ENCODE peak calls at places on chromosomes 2 and 18, in eight cellular contexts. One of them, this sample, is unnamed.

GRCh38 chr18:75130591-75131274 is 78.2 kb downstream of the PTGR3 start:
- DNase-seq in GM23338: no peak
- DNase-seq in K562: no peak
- DNase-seq in stomach: no peak
- DNase-seq in GM12878: no peak
- DNase-seq in prostate gland: no peak
- DNase-seq in upper lobe of left lung: peak; percentile 45
- DNase-seq in sigmoid colon: no peak
- DNase-seq in this sample: peak; percentile 32

GRCh38 chr2:160207804-160208661 is 8.0 kb upstream of the ITGB6 start:
- DNase-seq in GM23338: no peak
- DNase-seq in K562: no peak
- DNase-seq in stomach: peak; percentile 82
- DNase-seq in GM12878: peak; percentile 26
- DNase-seq in prostate gland: peak; percentile 47
- DNase-seq in upper lobe of left lung: no peak
- DNase-seq in sigmoid colon: peak; percentile 85
- DNase-seq in this sample: peak; percentile 82

GRCh38 chr2:98912221-98912851 is 23.7 kb downstream of the CRACDL start:
- DNase-seq in GM23338: no peak
- DNase-seq in K562: no peak
- DNase-seq in stomach: peak; percentile 66
- DNase-seq in GM12878: no peak
- DNase-seq in prostate gland: no peak
- DNase-seq in upper lobe of left lung: peak; percentile 52
- DNase-seq in sigmoid colon: peak; percentile 65
- DNase-seq in this sample: peak; percentile 66

GRCh38 chr2:104033399-104033798 is 820.5 kb upstream of the POU3F3 start:
- DNase-seq in GM23338: peak; percentile 73
- DNase-seq in K562: no peak
- DNase-seq in stomach: no peak
- DNase-seq in GM12878: no peak
- DNase-seq in prostate gland: no peak
- DNase-seq in upper lobe of left lung: no peak
- DNase-seq in sigmoid colon: no peak
- DNase-seq in this sample: no peak

GRCh38 chr2:233811732-233812131 is 33.6 kb downstream of the MROH2A start:
- DNase-seq in GM23338: no peak
- DNase-seq in K562: no peak
- DNase-seq in stomach: peak; percentile 10
- DNase-seq in GM12878: no peak
- DNase-seq in prostate gland: no peak
- DNase-seq in upper lobe of left lung: no peak
- DNase-seq in sigmoid colon: peak; percentile 37
- DNase-seq in this sample: peak; percentile 38

GRCh38 chr2:33336036-33336625 is 140.3 kb upstream of the RASGRP3 start:
- DNase-seq in GM23338: no peak
- DNase-seq in K562: no peak
- DNase-seq in stomach: no peak
- DNase-seq in GM12878: no peak
- DNase-seq in prostate gland: no peak
- DNase-seq in upper lobe of left lung: no peak
- DNase-seq in sigmoid colon: no peak
- DNase-seq in this sample: no peak

GRCh38 chr2:217331577-217332139 is 471.8 kb upstream of the TNP1 start:
- DNase-seq in GM23338: peak; percentile 21
- DNase-seq in K562: no peak
- DNase-seq in stomach: peak; percentile 36
- DNase-seq in GM12878: no peak
- DNase-seq in prostate gland: peak; percentile 26
- DNase-seq in upper lobe of left lung: no peak
- DNase-seq in sigmoid colon: no peak
- DNase-seq in this sample: no peak

GRCh38 chr2:75729861-75730260 is 19.1 kb upstream of the GCFC2 start:
- DNase-seq in GM23338: peak; percentile 28
- DNase-seq in K562: no peak
- DNase-seq in stomach: no peak
- DNase-seq in GM12878: no peak
- DNase-seq in prostate gland: no peak
- DNase-seq in upper lobe of left lung: no peak
- DNase-seq in sigmoid colon: no peak
- DNase-seq in this sample: no peak

GRCh38 chr2:213125646-213126347 is 25.6 kb downstream of the IKZF2 start:
- DNase-seq in GM23338: no peak
- DNase-seq in K562: no peak
- DNase-seq in stomach: no peak
- DNase-seq in GM12878: no peak
- DNase-seq in prostate gland: no peak
- DNase-seq in upper lobe of left lung: no peak
- DNase-seq in sigmoid colon: no peak
- DNase-seq in this sample: no peak

GRCh38 chr2:31240406-31241365 is 6.7 kb downstream of the EHD3 start:
- DNase-seq in GM23338: no peak
- DNase-seq in K562: no peak
- DNase-seq in stomach: no peak
- DNase-seq in GM12878: no peak
- DNase-seq in prostate gland: no peak
- DNase-seq in upper lobe of left lung: no peak
- DNase-seq in sigmoid colon: no peak
- DNase-seq in this sample: no peak

GRCh38 chr2:10355471-10356458 is 53.1 kb downstream of the HPCAL1 start:
- DNase-seq in GM23338: no peak
- DNase-seq in K562: no peak
- DNase-seq in stomach: no peak
- DNase-seq in GM12878: no peak
- DNase-seq in prostate gland: no peak
- DNase-seq in upper lobe of left lung: no peak
- DNase-seq in sigmoid colon: no peak
- DNase-seq in this sample: no peak

GRCh38 chr2:11389551-11390528 is 45.4 kb upstream of the ROCK2 start:
- DNase-seq in GM23338: no peak
- DNase-seq in K562: no peak
- DNase-seq in stomach: peak; percentile 77
- DNase-seq in GM12878: no peak
- DNase-seq in prostate gland: peak; percentile 72
- DNase-seq in upper lobe of left lung: no peak
- DNase-seq in sigmoid colon: no peak
- DNase-seq in this sample: no peak

GRCh38 chr2:9196637-9197036 is 10.0 kb upstream of the ASAP2 start:
- DNase-seq in GM23338: no peak
- DNase-seq in K562: no peak
- DNase-seq in stomach: no peak
- DNase-seq in GM12878: no peak
- DNase-seq in prostate gland: no peak
- DNase-seq in upper lobe of left lung: no peak
- DNase-seq in sigmoid colon: no peak
- DNase-seq in this sample: no peak

GRCh38 chr2:11187083-11187619 is 31.9 kb downstream of the SLC66A3 start:
- DNase-seq in GM23338: no peak
- DNase-seq in K562: no peak
- DNase-seq in stomach: no peak
- DNase-seq in GM12878: no peak
- DNase-seq in prostate gland: no peak
- DNase-seq in upper lobe of left lung: no peak
- DNase-seq in sigmoid colon: no peak
- DNase-seq in this sample: no peak

GRCh38 chr2:198657520-198658121 is 800.1 kb downstream of the SATB2 start:
- DNase-seq in GM23338: peak; percentile 77
- DNase-seq in K562: peak; percentile 1
- DNase-seq in stomach: no peak
- DNase-seq in GM12878: no peak
- DNase-seq in prostate gland: no peak
- DNase-seq in upper lobe of left lung: no peak
- DNase-seq in sigmoid colon: no peak
- DNase-seq in this sample: no peak

GRCh38 chr18:3852321-3852720 is 402.3 kb downstream of the TGIF1 start:
- DNase-seq in GM23338: peak; percentile 63
- DNase-seq in K562: no peak
- DNase-seq in stomach: no peak
- DNase-seq in GM12878: no peak
- DNase-seq in prostate gland: no peak
- DNase-seq in upper lobe of left lung: no peak
- DNase-seq in sigmoid colon: no peak
- DNase-seq in this sample: no peak

GRCh38 chr2:127526940-127527804 is 883 bp upstream of the IWS1 start:
- DNase-seq in GM23338: peak; percentile 24
- DNase-seq in K562: peak; percentile 43
- DNase-seq in stomach: no peak
- DNase-seq in GM12878: no peak
- DNase-seq in prostate gland: peak; percentile 71
- DNase-seq in upper lobe of left lung: no peak
- DNase-seq in sigmoid colon: no peak
- DNase-seq in this sample: no peak

GRCh38 chr2:127525692-127526141 is 572 bp downstream of the IWS1 start:
- DNase-seq in GM23338: peak; percentile 57
- DNase-seq in K562: peak; percentile 23
- DNase-seq in stomach: no peak
- DNase-seq in GM12878: no peak
- DNase-seq in prostate gland: no peak
- DNase-seq in upper lobe of left lung: no peak
- DNase-seq in sigmoid colon: no peak
- DNase-seq in this sample: no peak

GRCh38 chr2:127523269-127523930 is 2.9 kb downstream of the IWS1 start:
- DNase-seq in GM23338: no peak
- DNase-seq in K562: no peak
- DNase-seq in stomach: no peak
- DNase-seq in GM12878: no peak
- DNase-seq in prostate gland: no peak
- DNase-seq in upper lobe of left lung: no peak
- DNase-seq in sigmoid colon: no peak
- DNase-seq in this sample: no peak

GRCh38 chr2:127528487-127528886 is 2.2 kb upstream of the IWS1 start:
- DNase-seq in GM23338: peak; percentile 27
- DNase-seq in K562: no peak
- DNase-seq in stomach: no peak
- DNase-seq in GM12878: no peak
- DNase-seq in prostate gland: no peak
- DNase-seq in upper lobe of left lung: no peak
- DNase-seq in sigmoid colon: no peak
- DNase-seq in this sample: no peak

GRCh38 chr2:127526142-127526939 is at the start of gene IWS1:
- DNase-seq in GM23338: peak; percentile 99
- DNase-seq in K562: peak; percentile 95
- DNase-seq in stomach: peak; percentile 95
- DNase-seq in GM12878: peak; percentile 88
- DNase-seq in prostate gland: peak; percentile 96
- DNase-seq in upper lobe of left lung: peak; percentile 97
- DNase-seq in sigmoid colon: peak; percentile 98
- DNase-seq in this sample: peak; percentile 97
- TF ChIP-seq CTCF in GM23338: peak; percentile 27
- TF ChIP-seq CTCF in K562: peak; percentile 27
- TF ChIP-seq CTCF in stomach: no peak
- TF ChIP-seq CTCF in GM12878: peak; percentile 3
- TF ChIP-seq CTCF in prostate gland: peak; percentile 58
- TF ChIP-seq CTCF in upper lobe of left lung: peak; percentile 82
- TF ChIP-seq CTCF in sigmoid colon: no peak
- TF ChIP-seq CTCF in this sample: peak; percentile 47

GRCh38 chr18:59270689-59271257 is 2.5 kb downstream of the RAX start:
- DNase-seq in GM23338: peak; percentile 17
- DNase-seq in K562: no peak
- DNase-seq in stomach: no peak
- DNase-seq in GM12878: no peak
- DNase-seq in prostate gland: no peak
- DNase-seq in upper lobe of left lung: no peak
- DNase-seq in sigmoid colon: no peak
- DNase-seq in this sample: peak; percentile 18
- H3K4me1 ChIP-seq in GM23338: peaks cover 71% of the 10 kb centered on the region
- H3K4me1 ChIP-seq in K562: no peaks in the 10 kb centered on the region
- H3K4me1 ChIP-seq in stomach: peaks cover 32% of the 10 kb centered on the region
- H3K4me1 ChIP-seq in GM12878: no peaks in the 10 kb centered on the region
- H3K4me1 ChIP-seq in prostate gland: no peaks in the 10 kb centered on the region
- H3K4me1 ChIP-seq in upper lobe of left lung: peaks cover 37% of the 10 kb centered on the region
- H3K4me1 ChIP-seq in sigmoid colon: peaks cover 47% of the 10 kb centered on the region
- H3K4me1 ChIP-seq in this sample: peaks cover 10% of the 10 kb centered on the region

DNA sequence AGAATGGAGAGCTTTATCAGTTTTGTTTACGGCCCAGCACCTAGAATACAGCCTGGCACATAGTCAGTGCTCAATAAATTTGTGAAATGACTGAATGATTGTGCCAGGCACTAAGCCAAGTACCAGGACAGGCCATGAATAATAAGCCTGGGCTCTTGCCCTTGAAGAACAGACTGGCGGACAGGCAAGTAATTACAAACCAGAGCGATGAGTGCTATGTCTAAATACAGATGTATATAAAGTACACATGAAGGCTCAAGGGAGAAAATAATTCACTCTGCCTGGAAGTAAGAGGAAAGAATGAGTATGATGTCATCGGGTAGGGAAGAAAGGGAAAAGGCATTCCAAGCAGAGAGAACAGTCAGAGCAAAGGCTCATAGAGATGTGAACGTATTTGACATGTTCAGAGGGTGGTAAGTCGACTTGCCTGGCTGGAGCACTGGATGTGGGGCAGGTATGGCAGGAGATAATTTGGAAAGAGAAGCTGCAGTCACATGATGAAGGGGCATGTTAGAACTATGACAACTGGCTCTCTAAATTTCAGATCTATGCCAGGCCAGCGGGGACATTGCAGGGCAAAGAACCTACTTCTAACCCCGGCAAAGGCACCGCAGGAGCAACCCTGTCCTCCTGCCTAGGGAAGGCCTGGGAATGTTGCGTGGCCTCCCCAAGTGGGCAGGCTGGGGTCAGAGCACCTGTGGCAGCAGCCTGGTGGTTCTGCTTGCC is 119.1 kb upstream of the STPG4 start:
- DNase-seq in GM23338: no peak
- DNase-seq in K562: no peak
- DNase-seq in stomach: no peak
- DNase-seq in GM12878: no peak
- DNase-seq in prostate gland: no peak
- DNase-seq in upper lobe of left lung: no peak
- DNase-seq in sigmoid colon: no peak
- DNase-seq in this sample: no peak
- TF ChIP-seq POLR2AphosphoS5 in GM23338: no peak
- TF ChIP-seq POLR2AphosphoS5 in K562: no peak
- TF ChIP-seq POLR2AphosphoS5 in stomach: peak; percentile 39
- TF ChIP-seq POLR2AphosphoS5 in GM12878: no peak
- TF ChIP-seq POLR2AphosphoS5 in prostate gland: no peak
- TF ChIP-seq POLR2AphosphoS5 in upper lobe of left lung: no peak
- TF ChIP-seq POLR2AphosphoS5 in sigmoid colon: no peak
- TF ChIP-seq POLR2AphosphoS5 in this sample: no peak

DNA sequence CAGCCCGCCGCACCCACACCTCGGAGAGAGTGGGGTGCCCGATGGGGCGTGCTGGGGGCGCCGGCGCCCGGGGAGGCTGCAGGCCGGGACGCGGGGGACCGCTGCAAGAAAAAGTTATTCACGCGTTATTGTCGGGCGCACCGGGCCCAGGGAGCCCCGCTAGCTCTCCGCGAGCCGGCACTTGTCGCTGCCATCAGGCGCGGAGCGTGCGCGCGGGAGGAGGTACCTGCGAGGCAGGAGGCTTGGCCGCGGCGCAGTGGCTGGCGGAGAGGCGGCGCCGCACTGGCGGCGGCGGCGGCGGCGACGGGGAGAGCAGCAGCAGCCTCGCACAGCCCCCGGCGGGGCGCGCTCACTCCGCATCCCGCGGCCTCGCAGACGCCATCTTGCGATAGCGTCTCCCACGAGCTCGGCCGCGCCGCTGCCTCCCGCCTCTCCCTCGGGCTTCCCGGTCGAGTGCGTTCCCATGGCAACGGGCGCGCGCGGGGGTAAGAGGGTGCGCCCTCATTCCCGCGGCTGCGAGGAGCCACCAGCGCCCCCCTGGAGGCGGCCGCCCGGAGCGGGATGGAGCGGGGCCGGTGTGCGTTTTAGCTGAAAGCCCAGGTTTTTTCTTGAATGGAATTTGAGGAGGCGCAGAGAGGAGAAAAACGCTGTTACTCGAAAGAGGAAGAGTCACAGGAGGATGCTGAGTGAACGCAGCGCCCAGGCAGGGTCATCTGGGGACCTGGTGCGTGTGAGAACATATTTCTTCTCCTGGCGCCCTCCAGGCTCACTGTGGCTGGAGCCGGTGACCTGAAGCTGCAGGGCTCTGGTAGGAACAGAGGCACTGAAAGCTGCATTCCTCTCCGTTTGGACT is at the start of gene CHN1:
- DNase-seq in GM23338: peak; percentile 90
- DNase-seq in K562: peak; percentile 70
- DNase-seq in stomach: peak; percentile 49
- DNase-seq in GM12878: no peak
- DNase-seq in prostate gland: peak; percentile 19
- DNase-seq in upper lobe of left lung: peak; percentile 95
- DNase-seq in sigmoid colon: peak; percentile 91
- DNase-seq in this sample: peak; percentile 89
- TF ChIP-seq CTCF in GM23338: peak; percentile 29
- TF ChIP-seq CTCF in K562: peak; percentile 12
- TF ChIP-seq CTCF in stomach: no peak
- TF ChIP-seq CTCF in GM12878: no peak
- TF ChIP-seq CTCF in prostate gland: no peak
- TF ChIP-seq CTCF in upper lobe of left lung: peak; percentile 18
- TF ChIP-seq CTCF in sigmoid colon: no peak
- TF ChIP-seq CTCF in this sample: peak; percentile 6